ENCODE peak calls at places on chromosomes 16 and 17, in four cellular contexts. Z is HCT116, B is A549, N is Peyer's patch. S is an unnamed sample.
A peak's percentile ranks its signal among the peaks of the same experiment; 100 is the strongest.

GRCh38 chr16:7217797-7218196 is 114.8 kb upstream of the RBFOX1 start:
- DNase-seq in Z (no peak), B (no peak), N (no peak), S (no peak)

GRCh38 chr16:24957887-24958286 is 57.3 kb downstream of the ARHGAP17 start:
- DNase-seq in Z (no peak), B (no peak), N (no peak), S (no peak)

GRCh38 chr17:82952019-82952418 is 112.2 kb upstream of the ZNF750 start:
- DNase-seq in Z (no peak), B (no peak), N (peak; percentile 19), S (peak; percentile 12)

GRCh38 chr16:20675488-20676267 is 21.8 kb downstream of the ACSM1 start:
- DNase-seq in Z (peak; percentile 19), B (no peak), N (peak; percentile 61), S (no peak)

GRCh38 chr17:43952724-43953666 is 745 bp downstream of the PYY start:
- DNase-seq in Z (no peak), B (no peak), N (no peak), S (no peak)

GRCh38 chr16:82229800-82230619 is 60.0 kb upstream of the MPHOSPH6 start:
- DNase-seq in Z (peak; percentile 70), B (peak; percentile 50), N (peak; percentile 73), S (peak; percentile 71)

GRCh38 chr16:31344712-31345111 is 10.3 kb upstream of the ITGAX start:
- DNase-seq in Z (no peak), B (no peak), N (no peak), S (no peak)

GRCh38 chr17:173064-173911 is 8.2 kb downstream of the DOC2B start:
- DNase-seq in Z (no peak), B (no peak), N (no peak), S (no peak)

GRCh38 chr16:78906135-78906534 is 694.4 kb downstream of the MAF start:
- DNase-seq in Z (no peak), B (no peak), N (no peak), S (no peak)

GRCh38 chr16:71933913-71934696 is 38.8 kb downstream of the IST1 start:
- DNase-seq in Z (no peak), B (no peak), N (no peak), S (no peak)

GRCh38 chr16:12788758-12789157 is 14.9 kb downstream of the CPPED1 start:
- DNase-seq in Z (no peak), B (no peak), N (no peak), S (no peak)

GRCh38 chr17:40025991-40026815 is 11.0 kb downstream of the CSF3 start:
- DNase-seq in Z (no peak), B (no peak), N (no peak), S (no peak)

DNA sequence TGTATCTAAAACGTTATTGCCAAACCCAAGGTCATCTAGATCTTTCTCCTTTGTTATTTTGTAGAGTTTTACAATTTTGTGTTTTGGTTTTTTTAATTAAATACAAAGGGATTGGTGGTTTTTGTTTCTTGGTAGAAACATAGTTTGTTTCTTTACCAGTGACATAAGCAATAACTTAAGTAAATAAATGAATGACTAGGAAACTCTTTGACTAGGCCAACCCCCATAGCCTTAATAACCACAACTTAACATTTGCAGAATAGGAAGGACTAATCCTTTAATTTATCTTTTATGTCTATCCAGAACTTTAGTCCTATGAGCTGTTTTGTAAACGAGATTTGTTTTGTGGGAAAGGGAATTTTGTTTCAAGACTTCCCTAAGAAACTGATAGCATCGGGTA is 162.5 kb downstream of the PRKCA start:
- DNase-seq in Z (no peak), B (no peak), N (no peak), S (no peak)
- TF ChIP-seq POLR2A in Z (no peak), B (no peak), N (no peak), S (no peak)

DNA sequence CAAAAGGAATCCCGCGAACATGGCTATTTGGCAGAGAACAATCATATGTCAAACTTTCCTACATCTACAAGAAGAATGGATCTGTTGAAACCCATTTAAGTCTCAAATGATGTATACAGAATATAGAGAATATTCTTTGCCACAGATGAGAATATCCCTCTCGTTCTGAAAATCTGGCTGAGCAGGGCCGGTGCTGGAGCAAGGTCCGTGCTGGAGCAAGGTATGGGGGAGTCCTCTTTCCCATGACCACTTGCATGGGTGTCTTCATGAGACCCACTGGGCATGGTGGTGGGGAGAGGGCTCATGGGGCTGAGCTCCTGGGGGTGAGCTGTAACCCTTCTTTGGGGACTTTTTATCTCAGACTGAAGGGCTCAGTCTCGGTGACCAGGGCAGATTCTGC is 440.9 kb downstream of the SOX9 start:
- DNase-seq in Z (no peak), B (no peak), N (no peak), S (no peak)
- H3K4me1 ChIP-seq in Z (peaks cover 49% of the 10 kb centered on the region), B (peaks cover 61% of the 10 kb centered on the region), N (no peaks in the 10 kb centered on the region), S (no peaks in the 10 kb centered on the region)

DNA sequence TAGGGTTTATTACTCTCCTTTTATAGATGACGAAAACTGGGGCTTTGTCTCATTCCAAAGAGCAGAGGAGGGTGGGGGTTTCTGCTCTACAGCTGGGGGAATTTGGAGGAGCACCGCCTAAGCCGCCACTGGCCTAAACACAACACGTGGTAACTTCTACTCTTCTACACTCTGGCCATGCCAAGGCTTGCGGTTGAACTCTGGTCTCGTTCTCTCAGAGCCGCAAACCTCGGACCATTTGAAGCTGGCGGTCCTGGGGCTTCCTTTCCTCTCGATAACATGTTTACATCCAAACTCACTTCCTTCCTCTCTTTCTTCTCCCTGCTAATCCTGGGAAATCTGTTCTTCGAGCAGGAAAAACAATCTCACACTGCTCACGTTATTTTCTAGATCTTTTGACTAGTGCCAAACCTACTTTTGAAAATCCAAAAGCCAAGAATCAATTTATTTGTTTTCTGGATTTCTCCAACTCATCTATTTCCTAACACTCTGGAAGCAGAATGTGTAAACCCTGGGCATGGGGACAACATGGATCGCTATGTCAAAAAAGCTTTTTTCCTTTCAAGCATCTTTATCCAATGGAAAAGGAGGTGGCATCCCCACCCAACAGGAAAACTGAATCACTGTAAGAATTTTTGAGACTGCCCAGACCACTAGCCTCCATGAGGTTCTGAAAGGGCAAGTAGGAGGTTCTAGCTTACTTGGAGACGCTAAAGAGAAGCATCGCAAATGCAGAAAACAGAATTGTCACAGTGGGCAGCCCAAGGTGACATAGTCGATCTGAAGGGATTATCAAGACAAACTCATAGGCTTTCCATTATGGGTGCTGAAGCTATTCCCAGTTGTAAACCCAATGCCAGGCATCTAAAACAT is 13.6 kb upstream of the EEF2K start:
- DNase-seq in Z (no peak), B (no peak), N (peak; percentile 69), S (no peak)
- TF ChIP-seq POLR2A in Z (no peak), B (no peak), N (no peak), S (peak; percentile 48)

GRCh38 chr17:77443743-77444260 is 303.0 kb downstream of the SEC14L1 start:
- DNase-seq in Z (no peak), B (no peak), N (no peak), S (no peak)

GRCh38 chr17:77442976-77443742 is 302.4 kb downstream of the SEC14L1 start:
- DNase-seq in Z (no peak), B (no peak), N (no peak), S (no peak)

GRCh38 chr17:77445030-77445907 is 304.5 kb downstream of the SEC14L1 start:
- DNase-seq in Z (no peak), B (no peak), N (no peak), S (peak; percentile 75)

GRCh38 chr17:77445908-77446535 is 305.3 kb downstream of the SEC14L1 start:
- DNase-seq in Z (no peak), B (no peak), N (peak; percentile 79), S (no peak)

DNA sequence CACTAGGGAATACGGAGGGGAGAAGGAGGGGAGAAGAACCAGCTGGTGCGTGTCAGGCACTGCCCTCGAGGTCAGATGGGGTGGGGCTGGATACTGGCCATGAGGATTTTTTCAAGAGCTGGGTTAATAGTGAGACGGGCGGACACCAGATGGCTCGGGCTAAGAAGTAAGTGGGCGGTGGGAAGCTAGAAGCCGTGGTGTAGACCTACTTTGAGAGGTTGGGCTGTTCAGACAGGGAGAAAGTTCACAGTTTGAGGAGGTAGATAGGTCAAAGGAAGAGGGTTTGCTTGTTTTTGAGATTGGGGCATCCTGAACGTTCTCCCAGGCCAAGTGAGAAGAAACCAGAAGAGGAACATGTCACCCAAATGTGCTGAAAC is 303.9 kb downstream of the SEC14L1 start:
- DNase-seq in Z (no peak), B (no peak), N (no peak), S (no peak)
- H3K4me1 ChIP-seq in Z (peaks cover 16% of the 10 kb centered on the region), B (peaks cover 9% of the 10 kb centered on the region), N (peaks cover 22% of the 10 kb centered on the region), S (peaks cover 64% of the 10 kb centered on the region)

GRCh38 chr16:57282510-57283213 is 1.8 kb downstream of the PLLP start:
- DNase-seq in Z (no peak), B (no peak), N (no peak), S (peak; percentile 75)

GRCh38 chr16:57281791-57282190 is 2.7 kb downstream of the PLLP start:
- DNase-seq in Z (no peak), B (no peak), N (no peak), S (no peak)

GRCh38 chr16:57278494-57278893 is 6.0 kb downstream of the PLLP start:
- DNase-seq in Z (no peak), B (no peak), N (no peak), S (no peak)

GRCh38 chr16:57277586-57277985 is 6.9 kb downstream of the PLLP start:
- DNase-seq in Z (peak; percentile 28), B (peak; percentile 58), N (peak; percentile 53), S (peak; percentile 24)

GRCh38 chr16:57279780-57280638 is 4.5 kb downstream of the PLLP start:
- DNase-seq in Z (no peak), B (no peak), N (peak; percentile 55), S (peak; percentile 20)
- TF ChIP-seq POLR2A in Z (no peak), B (no peak), N (no peak), S (no peak)

GRCh38 chr16:56282455-56282854 is 91.2 kb downstream of the GNAO1 start:
- DNase-seq in Z (no peak), B (no peak), N (no peak), S (no peak)

GRCh38 chr16:56278196-56278855 is 87.0 kb downstream of the GNAO1 start:
- DNase-seq in Z (no peak), B (no peak), N (peak; percentile 34), S (no peak)

GRCh38 chr16:56281256-56281805 is 90.0 kb downstream of the GNAO1 start:
- DNase-seq in Z (no peak), B (peak; percentile 36), N (peak; percentile 13), S (no peak)

GRCh38 chr16:56279132-56279531 is 87.8 kb downstream of the GNAO1 start:
- DNase-seq in Z (no peak), B (no peak), N (peak; percentile 50), S (peak; percentile 45)

DNA sequence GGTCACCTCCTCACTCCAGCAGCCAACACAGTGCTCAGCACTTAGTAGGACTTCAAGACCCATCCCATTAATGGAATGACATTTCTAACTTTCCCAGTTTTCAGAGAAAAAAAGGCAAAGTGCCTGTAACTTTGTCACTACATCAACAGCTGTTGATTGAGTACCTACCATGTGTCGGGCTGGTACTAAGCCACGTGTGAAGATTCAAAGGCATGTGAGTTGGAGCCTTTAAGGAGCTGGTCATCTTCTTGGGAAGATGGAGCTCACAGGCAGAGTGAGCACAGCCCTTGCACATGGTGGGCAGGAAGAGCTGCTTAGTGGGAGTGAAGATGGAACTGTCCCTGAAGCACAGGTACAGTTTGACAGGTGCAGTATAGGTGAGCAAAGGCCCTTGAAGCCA is 88.6 kb downstream of the GNAO1 start:
- DNase-seq in Z (no peak), B (no peak), N (no peak), S (no peak)
- H3K4me1 ChIP-seq in Z (no peaks in the 10 kb centered on the region), B (no peaks in the 10 kb centered on the region), N (no peaks in the 10 kb centered on the region), S (no peaks in the 10 kb centered on the region)